ENCODE peak calls at places on chromosomes 4 and X, in seven cellular contexts. One of them, this sample, is unnamed.

GRCh38 chr4:148557793-148558192 is 115.6 kb upstream of the NR3C2 start:
- DNase-seq in Caki2: no peak
- DNase-seq in mucosa of descending colon: no peak
- DNase-seq in activated T-cell treated with anti-CD3 and anti-CD28 coated beads for 24 hours: no peak
- DNase-seq in HFFc6: no peak
- DNase-seq in CD14-positive monocyte: no peak
- DNase-seq in RKO: no peak
- DNase-seq in this sample: no peak

GRCh38 chrX:54561622-54562021 is 31.6 kb downstream of the GNL3L start:
- DNase-seq in Caki2: no peak
- DNase-seq in RKO: no peak
- DNase-seq in activated T-cell treated with anti-CD3 and anti-CD28 coated beads for 24 hours: no peak
- DNase-seq in CD14-positive monocyte: no peak
- DNase-seq in HFFc6: no peak
- DNase-seq in mucosa of descending colon: no peak
- DNase-seq in this sample: no peak

GRCh38 chr4:55912249-55912648 is 36.5 kb upstream of the CEP135 start:
- DNase-seq in RKO: no peak
- DNase-seq in HFFc6: no peak
- DNase-seq in Caki2: no peak
- DNase-seq in mucosa of descending colon: no peak
- DNase-seq in CD14-positive monocyte: no peak
- DNase-seq in activated T-cell treated with anti-CD3 and anti-CD28 coated beads for 24 hours: no peak
- DNase-seq in this sample: no peak

GRCh38 chrX:130114141-130114561 is 3.9 kb upstream of the ELF4 start:
- DNase-seq in activated T-cell treated with anti-CD3 and anti-CD28 coated beads for 24 hours: no peak
- DNase-seq in HFFc6: no peak
- DNase-seq in RKO: no peak
- DNase-seq in CD14-positive monocyte: no peak
- DNase-seq in mucosa of descending colon: no peak
- DNase-seq in Caki2: peak; percentile 66
- DNase-seq in this sample: peak; percentile 88

GRCh38 chr4:140901736-140902336 is 145.7 kb upstream of the TBC1D9 start:
- DNase-seq in HFFc6: no peak
- DNase-seq in Caki2: no peak
- DNase-seq in RKO: no peak
- DNase-seq in CD14-positive monocyte: no peak
- DNase-seq in mucosa of descending colon: no peak
- DNase-seq in activated T-cell treated with anti-CD3 and anti-CD28 coated beads for 24 hours: no peak
- DNase-seq in this sample: no peak

GRCh38 chr4:182890202-182890601 is 27.0 kb downstream of the DCTD start:
- DNase-seq in RKO: no peak
- DNase-seq in Caki2: no peak
- DNase-seq in mucosa of descending colon: no peak
- DNase-seq in CD14-positive monocyte: no peak
- DNase-seq in HFFc6: no peak
- DNase-seq in activated T-cell treated with anti-CD3 and anti-CD28 coated beads for 24 hours: no peak
- DNase-seq in this sample: no peak

GRCh38 chr4:56247646-56248045 is 139.6 kb downstream of the AASDH start:
- DNase-seq in activated T-cell treated with anti-CD3 and anti-CD28 coated beads for 24 hours: no peak
- DNase-seq in Caki2: no peak
- DNase-seq in CD14-positive monocyte: no peak
- DNase-seq in RKO: no peak
- DNase-seq in mucosa of descending colon: no peak
- DNase-seq in HFFc6: no peak
- DNase-seq in this sample: no peak

GRCh38 chr4:107721436-107722090 is 1.5 kb upstream of the PAPSS1 start:
- DNase-seq in RKO: no peak
- DNase-seq in CD14-positive monocyte: no peak
- DNase-seq in activated T-cell treated with anti-CD3 and anti-CD28 coated beads for 24 hours: peak; percentile 30
- DNase-seq in mucosa of descending colon: peak; percentile 71
- DNase-seq in HFFc6: no peak
- DNase-seq in Caki2: no peak
- DNase-seq in this sample: no peak

GRCh38 chr4:56730097-56730496 is 49.0 kb upstream of the HOPX start:
- DNase-seq in mucosa of descending colon: no peak
- DNase-seq in HFFc6: no peak
- DNase-seq in activated T-cell treated with anti-CD3 and anti-CD28 coated beads for 24 hours: no peak
- DNase-seq in RKO: peak; percentile 27
- DNase-seq in Caki2: peak; percentile 1
- DNase-seq in CD14-positive monocyte: no peak
- DNase-seq in this sample: no peak

GRCh38 chrX:88903989-88904718 is 157.1 kb downstream of the CPXCR1 start:
- DNase-seq in mucosa of descending colon: no peak
- DNase-seq in HFFc6: no peak
- DNase-seq in CD14-positive monocyte: no peak
- DNase-seq in RKO: no peak
- DNase-seq in Caki2: no peak
- DNase-seq in activated T-cell treated with anti-CD3 and anti-CD28 coated beads for 24 hours: no peak
- DNase-seq in this sample: no peak

GRCh38 chr4:87506974-87507701 is 22.0 kb downstream of the SPARCL1 start:
- DNase-seq in activated T-cell treated with anti-CD3 and anti-CD28 coated beads for 24 hours: no peak
- DNase-seq in RKO: peak; percentile 34
- DNase-seq in CD14-positive monocyte: no peak
- DNase-seq in HFFc6: peak; percentile 83
- DNase-seq in Caki2: no peak
- DNase-seq in mucosa of descending colon: no peak
- DNase-seq in this sample: peak; percentile 80

GRCh38 chrX:151365579-151365978 is 31.4 kb upstream of the VMA21 start:
- DNase-seq in Caki2: no peak
- DNase-seq in CD14-positive monocyte: no peak
- DNase-seq in activated T-cell treated with anti-CD3 and anti-CD28 coated beads for 24 hours: no peak
- DNase-seq in RKO: no peak
- DNase-seq in HFFc6: no peak
- DNase-seq in mucosa of descending colon: no peak
- DNase-seq in this sample: no peak

GRCh38 chr4:70705146-70705855 is 16.5 kb upstream of the RUFY3 start:
- DNase-seq in activated T-cell treated with anti-CD3 and anti-CD28 coated beads for 24 hours: peak; percentile 63
- DNase-seq in CD14-positive monocyte: peak; percentile 65
- DNase-seq in HFFc6: peak; percentile 26
- DNase-seq in mucosa of descending colon: peak; percentile 87
- DNase-seq in Caki2: peak; percentile 87
- DNase-seq in RKO: peak; percentile 85
- DNase-seq in this sample: peak; percentile 85